ENCODE peak calls at places on chromosome 4, in ten cellular contexts. S is NCI-H1417; U is EL; K is mucosa of descending colon; N is NCI-H1092 treated with DMSO at 0.1 percent for 48 hours; J is activated CD4-positive, alpha-beta memory T cell treated with anti-CD3 and anti-CD28 coated beads, Interleukin-2, amount 10 ng/mL, durations not matched to agents 7 days and 5 days; T is stimulated activated CD4-positive, alpha-beta T cell treated with anti-CD3 and anti-CD28 coated beads, TNF-alpha, amount 100 ng/mL, for 24 hours; P is DMS79; G is heart right ventricle; A is WTC11. H is an unnamed sample.

GRCh38 chr4:11341337-11342043 is 87.2 kb downstream of the HS3ST1 start:
- DNase-seq in S (no peak), U (no peak), K (no peak), N (no peak), J (no peak), T (no peak), P (no peak), G (no peak), A (no peak), H (no peak)

GRCh38 chr4:47631161-47631560 is 146.1 kb downstream of the ATP10D start:
- DNase-seq in S (no peak), U (no peak), K (no peak), N (no peak), J (no peak), T (no peak), P (no peak), G (no peak), A (no peak), H (no peak)

GRCh38 chr4:81314897-81315470 is 100.0 kb upstream of the PRKG2 start:
- DNase-seq in S (no peak), U (peak), K (no peak), N (peak), J (no peak), T (no peak), P (no peak), G (no peak), A (no peak), H (peak)

GRCh38 chr4:152255437-152255836 is 280.5 kb downstream of the FBXW7 start:
- DNase-seq in S (peak), U (peak), K (peak), N (peak), J (peak), T (no peak), P (no peak), G (peak), A (no peak), H (peak)

GRCh38 chr4:151031831-151032605 is 16.9 kb upstream of the LRBA start:
- DNase-seq in S (no peak), U (peak), K (no peak), N (no peak), J (no peak), T (no peak), P (no peak), G (no peak), A (no peak), H (no peak)

GRCh38 chr4:52010976-52011375 is 9.2 kb downstream of the LRRC66 start:
- DNase-seq in S (no peak), U (no peak), K (no peak), N (no peak), J (no peak), T (no peak), P (no peak), G (no peak), A (no peak), H (no peak)

GRCh38 chr4:109486007-109486406 is 52.4 kb downstream of the SEC24B start:
- DNase-seq in S (no peak), U (no peak), K (no peak), N (no peak), J (no peak), T (no peak), P (no peak), G (no peak), A (no peak), H (no peak)

GRCh38 chr4:57553695-57554094 is 443.5 kb upstream of the IGFBP7 start:
- DNase-seq in S (no peak), U (no peak), K (no peak), N (no peak), J (no peak), T (no peak), P (no peak), G (no peak), A (no peak), H (no peak)

GRCh38 chr4:109298279-109299010 is 4.0 kb downstream of the COL25A1 start:
- DNase-seq in S (peak), U (no peak), K (no peak), N (peak), J (no peak), T (no peak), P (no peak), G (no peak), A (no peak), H (peak)